ENCODE peak calls at places on chromosomes 6 and 20, in four cellular contexts. T, M, V and L are unnamed samples.

GRCh38 chr6:8845691-8846090 is 410.3 kb upstream of the SLC35B3 start:
- DNase-seq in V (no peak), T (no peak), M (no peak), L (no peak)

GRCh38 chr6:109447878-109448555 is 7.5 kb downstream of the SMPD2 start:
- DNase-seq in T (no peak), V (no peak), M (peak; percentile 42), L (no peak)

GRCh38 chr20:46349742-46350056 is 41.4 kb upstream of the CDH22 start:
- DNase-seq in V (no peak), T (no peak), M (no peak), L (no peak)

GRCh38 chr6:109623288-109623687 is 67.7 kb downstream of the AK9 start:
- DNase-seq in T (no peak), V (no peak), M (no peak), L (no peak)

GRCh38 chr6:157059781-157060180 is 263.5 kb downstream of the TMEM242 start:
- DNase-seq in V (no peak), T (no peak), M (no peak), L (no peak)

GRCh38 chr6:101597711-101598110 is 204.2 kb downstream of the GRIK2 start:
- DNase-seq in M (no peak), V (no peak), T (peak; percentile 94), L (no peak)

GRCh38 chr6:139711714-139712585 is 337.5 kb upstream of the CITED2 start:
- DNase-seq in T (peak; percentile 63), M (no peak), V (no peak), L (no peak)

GRCh38 chr6:70686548-70687133 is 19.0 kb downstream of the SMAP1 start:
- DNase-seq in M (peak; percentile 15), V (no peak), T (peak; percentile 56), L (no peak)

GRCh38 chr6:91436448-91436847 is 849.6 kb upstream of the MAP3K7 start:
- DNase-seq in T (no peak), V (no peak), M (no peak), L (no peak)

GRCh38 chr6:112308476-112308875 is 38.7 kb upstream of the RFPL4B start:
- DNase-seq in M (no peak), T (no peak), V (no peak), L (no peak)

GRCh38 chr20:4488407-4489339 is 233.0 kb upstream of the PRND start:
- DNase-seq in M (no peak), V (no peak), T (peak; percentile 85), L (no peak)

GRCh38 chr6:158647501-158647900 is 2.4 kb upstream of the SYTL3 start:
- DNase-seq in M (no peak), V (no peak), T (peak; percentile 41), L (no peak)

GRCh38 chr20:51043811-51044210 is 20.9 kb upstream of the KCNG1 start:
- DNase-seq in V (no peak), T (peak; percentile 84), M (no peak), L (no peak)

GRCh38 chr20:4131911-4132310 is 116.6 kb upstream of the RNF24 start:
- DNase-seq in M (no peak), T (no peak), V (no peak), L (no peak)

GRCh38 chr20:38167851-38168760 is 3.0 kb upstream of the TGM2 start:
- DNase-seq in M (no peak), V (no peak), T (peak; percentile 96), L (no peak)

GRCh38 chr20:35791097-35791496 is 19.3 kb downstream of the PHF20 start:
- DNase-seq in V (no peak), M (no peak), T (no peak), L (no peak)

GRCh38 chr20:50186987-50187402 is 3.6 kb upstream of the CEBPB start:
- DNase-seq in V (no peak), T (no peak), M (no peak), L (no peak)

GRCh38 chr6:132798820-132799538 is 542 bp upstream of the SLC18B1 start:
- DNase-seq in V (peak; percentile 63), T (peak; percentile 61), M (peak; percentile 71), L (no peak)

GRCh38 chr6:34530753-34531365 is 25.3 kb downstream of the SPDEF start:
- DNase-seq in V (no peak), M (no peak), T (no peak), L (no peak)

GRCh38 chr20:36113566-36114247 is 40.8 kb upstream of the EPB41L1 start:
- DNase-seq in M (no peak), T (no peak), V (peak; percentile 28), L (no peak)

GRCh38 chr20:4406627-4407026 is 315.1 kb upstream of the PRND start:
- DNase-seq in T (peak; percentile 88), V (no peak), M (no peak), L (no peak)

GRCh38 chr6:114997813-114998292 is 655.0 kb upstream of the HS3ST5 start:
- DNase-seq in V (peak; percentile 57), M (no peak), T (no peak), L (no peak)

GRCh38 chr20:38433304-38433972 is 1.7 kb downstream of the SNHG17 start:
- DNase-seq in V (no peak), T (no peak), M (no peak), L (no peak)

GRCh38 chr6:40631760-40632159 is 44.6 kb upstream of the LRFN2 start:
- DNase-seq in V (no peak), T (no peak), M (no peak), L (no peak)

GRCh38 chr6:88695936-88696335 is 267.5 kb downstream of the RNGTT start:
- DNase-seq in V (no peak), T (no peak), M (no peak), L (no peak)

GRCh38 chr6:156427345-156427744 is 349.8 kb upstream of the ARID1B start:
- DNase-seq in V (no peak), M (no peak), T (peak; percentile 91), L (no peak)

GRCh38 chr20:8721098-8721497 is 347.8 kb upstream of the PLCB4 start:
- DNase-seq in V (peak; percentile 7), M (no peak), T (peak; percentile 67), L (no peak)

GRCh38 chr6:157323924-157324276 is 581 bp upstream of the TMEM242 start:
- DNase-seq in M (peak; percentile 63), V (no peak), T (peak; percentile 81), L (no peak)

DNA sequence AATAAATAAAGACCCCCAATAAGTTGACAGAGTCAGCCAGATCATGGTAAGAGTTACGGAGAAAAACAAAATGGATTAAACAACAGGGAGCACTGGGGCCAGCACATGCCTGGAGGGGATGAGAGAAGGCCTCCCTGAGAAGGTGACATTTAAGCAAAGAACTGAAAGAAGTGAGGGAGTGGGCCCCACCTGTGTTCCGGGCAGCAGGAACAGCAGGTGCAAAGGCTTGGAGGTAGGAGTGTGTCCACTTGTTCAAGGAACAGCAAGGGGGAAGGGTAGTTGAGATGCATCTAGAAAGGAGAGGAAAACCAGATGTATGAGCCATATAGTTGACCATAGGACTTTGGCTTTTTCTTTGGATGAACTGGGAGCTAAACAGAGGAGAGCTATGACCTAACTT is 7.6 kb upstream of the PREX1 start:
- DNase-seq in V (no peak), T (no peak), M (no peak), L (no peak)
- TF ChIP-seq CHD1 in V (no peak), T (no peak), M (no peak), L (no peak)

DNA sequence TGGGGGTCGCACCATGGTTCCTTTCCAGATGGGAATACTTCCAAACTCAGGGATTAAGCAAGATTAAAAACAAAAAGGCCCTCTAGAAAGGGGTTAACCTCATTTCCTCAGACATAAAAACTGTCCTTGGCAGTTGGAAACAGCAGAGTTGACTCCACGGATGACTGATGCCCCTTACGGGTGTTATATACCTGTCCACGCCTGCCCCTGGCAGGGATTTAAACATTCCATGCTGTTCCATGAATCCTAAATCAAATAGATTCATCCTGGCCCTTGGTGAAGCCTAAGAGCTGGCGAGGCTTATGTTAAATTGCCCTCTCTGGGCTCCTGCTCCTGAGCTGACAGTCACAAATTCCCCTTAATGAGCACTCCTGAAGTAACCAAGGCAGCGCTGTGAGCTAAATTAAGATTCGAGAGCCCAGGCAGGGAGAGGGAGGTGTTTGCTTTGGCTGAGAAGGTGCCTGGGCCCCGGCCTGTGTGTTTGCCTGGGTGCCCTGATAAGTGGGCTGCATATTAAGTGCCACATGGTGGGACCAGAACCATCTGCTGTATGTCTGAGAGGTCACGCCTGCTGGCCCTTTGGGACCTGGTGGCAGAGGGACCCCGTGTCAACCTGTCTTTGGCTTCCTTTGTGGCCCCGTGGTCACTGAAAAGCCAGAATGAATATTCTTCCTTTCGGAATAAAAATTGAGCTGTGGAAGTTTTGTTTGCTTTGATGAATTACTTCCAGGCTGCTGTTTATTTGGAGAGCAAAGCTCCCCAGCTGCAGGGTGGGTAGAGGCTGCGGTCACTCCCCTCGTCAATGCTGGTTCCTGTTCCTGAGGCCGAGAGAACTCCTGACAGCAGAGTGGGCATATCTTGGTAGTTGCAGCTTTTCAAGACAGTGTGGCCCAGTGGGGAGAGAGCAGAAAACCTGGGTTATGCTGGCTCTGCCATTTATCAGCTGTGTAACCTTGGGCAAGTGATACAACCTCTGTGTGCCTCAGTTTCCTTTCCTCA is 17.4 kb upstream of the KCNK16 start:
- DNase-seq in M (no peak), V (no peak), T (no peak), L (no peak)
- TF ChIP-seq CHD1 in M (no peak), V (no peak), T (no peak), L (no peak)

GRCh38 chr20:53713328-53714056 is 119.9 kb upstream of the ZNF217 start:
- DNase-seq in V (no peak), M (no peak), T (no peak), L (peak; percentile 63)

GRCh38 chr20:53714524-53714923 is 120.9 kb upstream of the ZNF217 start:
- DNase-seq in M (no peak), V (no peak), T (no peak), L (no peak)

GRCh38 chr20:53718622-53719021 is 125.0 kb upstream of the ZNF217 start:
- DNase-seq in T (no peak), V (no peak), M (no peak), L (no peak)

GRCh38 chr20:53718142-53718481 is 124.5 kb upstream of the ZNF217 start:
- DNase-seq in V (no peak), T (no peak), M (no peak), L (no peak)

GRCh38 chr20:53716385-53716784 is 122.7 kb upstream of the ZNF217 start:
- DNase-seq in T (no peak), V (no peak), M (no peak), L (no peak)
- TF ChIP-seq CHD1 in T (no peak), V (no peak), M (no peak), L (no peak)

GRCh38 chr20:13671500-13672288 is 33.0 kb upstream of the TASP1 start:
- DNase-seq in V (no peak), M (no peak), T (peak; percentile 62), L (no peak)
- TF ChIP-seq CHD1 in V (no peak), M (no peak), T (no peak), L (no peak)

GRCh38 chr20:14235355-14235754 is 102.1 kb downstream of the FLRT3 start:
- DNase-seq in M (no peak), T (peak; percentile 84), V (no peak), L (no peak)
- TF ChIP-seq CHD1 in M (no peak), T (no peak), V (no peak), L (no peak)

DNA sequence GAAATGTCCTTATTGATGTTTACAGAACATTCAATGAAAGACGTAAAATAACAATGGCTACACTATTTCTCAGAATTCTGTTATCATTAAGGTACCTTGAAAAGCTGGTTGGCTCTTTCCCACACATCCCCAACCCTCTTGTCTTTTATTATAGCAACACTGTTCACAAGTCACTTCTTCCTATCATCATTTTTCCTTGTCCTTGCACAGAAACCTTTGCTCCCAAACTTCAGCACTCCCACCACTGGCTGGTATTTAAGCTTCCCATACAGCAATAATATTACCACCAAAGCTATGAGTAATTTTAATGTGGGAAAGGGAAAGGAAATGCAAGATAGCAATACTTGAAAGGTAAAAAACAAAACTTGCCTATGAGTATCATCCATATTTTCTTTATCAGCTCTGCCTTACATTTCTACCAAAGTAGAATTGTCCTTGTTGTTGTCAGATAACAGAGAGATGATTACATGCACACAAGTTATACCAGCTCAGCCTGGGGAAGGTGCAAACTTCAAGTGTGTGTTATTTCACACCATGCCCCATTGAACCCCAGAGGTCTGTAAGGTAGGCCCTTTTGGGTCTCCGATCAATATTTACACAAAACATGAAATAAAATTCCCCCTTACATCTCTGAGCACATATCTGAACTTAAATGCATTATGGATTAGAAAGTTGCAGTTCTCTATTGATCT is 32.2 kb downstream of the ARHGAP18 start:
- DNase-seq in M (peak; percentile 35), V (no peak), T (peak; percentile 36), L (no peak)
- TF ChIP-seq CHD1 in M (no peak), V (no peak), T (no peak), L (no peak)